ENCODE peak calls at places on chromosomes 2 and 18, in four cellular contexts. F is trophoblast cell, W is H1, T is neuronal stem cell. Q is an unnamed sample. For H3K36me3, the result is how much of the 10 kb centered on the place peaks cover.

GRCh38 chr2:95380280-95380679 is 22.2 kb upstream of the FAHD2A start:
- DNase-seq in F (no peak), W (no peak), T (no peak), Q (no peak)

GRCh38 chr2:235990344-235990743 is 177.8 kb downstream of the GBX2 start:
- DNase-seq in F (no peak), W (no peak), T (no peak), Q (no peak)

GRCh38 chr18:21489119-21489750 is 111.3 kb downstream of the ESCO1 start:
- DNase-seq in F (peak), W (peak), T (peak), Q (peak)

GRCh38 chr2:174682578-174683391 is 81.5 kb downstream of the CHRNA1 start:
- DNase-seq in F (peak), W (no peak), T (peak), Q (peak)

GRCh38 chr2:235659767-235660322 is 166.0 kb downstream of the AGAP1 start:
- DNase-seq in F (no peak), W (no peak), T (no peak), Q (peak)

GRCh38 chr2:232532406-232532805 is 6.4 kb downstream of the CHRND start:
- DNase-seq in F (no peak), W (no peak), T (no peak), Q (no peak)

GRCh38 chr2:32652555-32653209 is 24.8 kb downstream of the TTC27 start:
- DNase-seq in F (no peak), W (no peak), T (no peak), Q (no peak)

GRCh38 chr2:75494137-75494769 is 66.5 kb downstream of the EVA1A start:
- DNase-seq in F (no peak), W (no peak), T (no peak), Q (no peak)

GRCh38 chr18:63074987-63075404 is 244.6 kb downstream of the BCL2 start:
- DNase-seq in F (peak), W (peak), T (peak), Q (peak)

GRCh38 chr2:201621293-201621999 is 21.9 kb downstream of the TMEM237 start:
- DNase-seq in F (no peak), W (no peak), T (no peak), Q (peak)

GRCh38 chr2:44246840-44247369 is 28.4 kb upstream of the SLC3A1 start:
- DNase-seq in F (peak), W (no peak), T (no peak), Q (no peak)

GRCh38 chr2:217978536-217979150 is 24.2 kb downstream of the TNS1 start:
- DNase-seq in F (peak), W (no peak), T (no peak), Q (peak)
- H3K4ac ChIP-seq in F (no peak), W (no peak), T (no peak), Q (no peak)

GRCh38 chr18:3710712-3711269 is 260.8 kb downstream of the TGIF1 start:
- DNase-seq in F (no peak), W (no peak), T (no peak), Q (no peak)
- H3K36me3 ChIP-seq in F (under half), W (under half), T (under half), Q (under half)

DNA sequence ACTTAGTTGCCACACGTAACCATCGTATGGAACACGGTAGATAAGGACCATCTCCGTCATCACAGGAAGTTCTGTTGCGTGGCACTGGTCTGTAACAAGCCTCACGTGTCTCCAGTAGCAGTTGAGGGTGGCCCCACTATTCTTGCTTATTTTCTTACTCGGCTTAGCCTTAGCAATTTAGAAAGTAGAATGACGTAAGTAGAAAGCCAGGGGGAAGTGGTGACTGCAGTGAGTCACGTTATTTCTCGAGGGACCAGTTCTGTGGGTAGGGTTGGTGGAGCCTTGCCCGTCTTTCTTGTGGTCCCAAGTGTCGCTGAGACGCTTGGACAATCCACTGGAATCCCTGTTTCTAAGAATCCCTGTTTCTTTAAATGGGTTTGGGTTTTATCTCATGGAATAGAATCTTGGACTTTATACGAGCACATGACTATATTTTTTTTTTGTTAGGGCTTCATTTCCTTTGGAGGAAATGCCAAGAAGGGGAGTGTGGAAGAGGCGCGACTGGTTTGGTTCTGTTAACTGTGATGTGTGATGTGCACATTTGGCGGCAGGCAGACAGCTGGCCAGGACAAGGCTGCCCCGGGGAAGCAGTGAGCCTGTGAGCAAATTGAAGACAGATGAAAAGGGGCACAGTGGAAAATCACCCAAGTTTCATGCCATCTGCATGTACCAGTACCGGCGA is 96.2 kb downstream of the CABLES1 start:
- DNase-seq in F (peak), W (no peak), T (no peak), Q (peak)
- H3K4ac ChIP-seq in F (no peak), W (no peak), T (no peak), Q (no peak)

GRCh38 chr18:79904357-79905147 is 46.9 kb downstream of the SLC66A2 start:
- DNase-seq in F (no peak), W (no peak), T (no peak), Q (no peak)
- H3K36me3 ChIP-seq in F (under half), W (under half), T (under half), Q (half or more)

GRCh38 chr2:69221960-69222751 is 164.9 kb downstream of the GFPT1 start:
- DNase-seq in F (no peak), W (no peak), T (no peak), Q (peak)
- H3K4ac ChIP-seq in F (no peak), W (no peak), T (no peak), Q (peak)

GRCh38 chr2:217887841-217888665 is 114.7 kb downstream of the TNS1 start:
- DNase-seq in F (no peak), W (no peak), T (no peak), Q (no peak)

GRCh38 chr2:217890445-217890844 is 112.3 kb downstream of the TNS1 start:
- DNase-seq in F (peak), W (no peak), T (no peak), Q (peak)

GRCh38 chr2:217892560-217892959 is 110.2 kb downstream of the TNS1 start:
- DNase-seq in F (no peak), W (no peak), T (no peak), Q (no peak)

GRCh38 chr2:217886720-217887309 is 116.0 kb downstream of the TNS1 start:
- DNase-seq in F (peak), W (peak), T (peak), Q (peak)

DNA sequence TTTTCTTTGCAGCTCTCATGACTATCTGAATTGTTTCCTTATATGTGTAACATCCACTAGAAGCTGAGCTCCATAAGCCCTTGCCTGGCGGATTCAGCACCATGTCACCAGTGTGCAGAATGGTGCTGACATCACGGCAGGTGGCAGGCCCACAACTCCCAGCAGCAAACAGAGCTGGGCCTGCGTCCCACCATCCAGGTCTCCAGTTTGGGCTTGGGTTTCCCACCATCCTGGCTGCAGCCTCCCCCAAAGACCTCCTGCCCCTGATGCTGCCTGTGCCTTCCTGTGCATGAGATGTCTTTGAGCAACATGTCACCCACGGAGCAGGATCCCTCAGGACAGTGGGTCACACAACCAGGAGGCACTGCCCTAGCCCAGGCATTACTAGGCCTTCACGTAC is 113.1 kb downstream of the TNS1 start:
- DNase-seq in F (no peak), W (no peak), T (no peak), Q (no peak)
- H3K36me3 ChIP-seq in F (under half), W (under half), T (under half), Q (half or more)

GRCh38 chr2:218395826-218396687 is 3.6 kb upstream of the CTDSP1 start:
- DNase-seq in F (peak), W (peak), T (peak), Q (peak)
- H3K4ac ChIP-seq in F (peak), W (no peak), T (no peak), Q (peak)

DNA sequence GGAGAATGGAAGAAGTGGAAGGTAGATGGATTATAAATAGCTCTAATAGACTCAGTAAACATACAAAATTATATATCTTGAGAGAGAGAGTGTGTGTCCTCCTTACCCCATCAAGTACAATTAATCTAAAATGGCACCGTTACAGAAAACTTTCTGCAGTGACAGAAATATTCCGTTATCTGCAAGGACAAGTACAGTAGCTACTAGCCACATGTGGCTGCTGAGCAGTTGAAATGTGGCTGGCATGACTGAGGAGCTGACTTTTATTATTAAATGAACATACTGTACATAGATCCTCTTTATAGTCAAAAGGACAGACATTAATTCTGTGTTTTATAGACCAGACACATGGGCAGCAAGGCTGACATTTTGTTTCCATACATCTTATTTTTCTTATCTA is 7.0 kb downstream of the CCDC93 start:
- DNase-seq in F (no peak), W (no peak), T (no peak), Q (no peak)
- H3K36me3 ChIP-seq in F (under half), W (under half), T (half or more), Q (under half)

GRCh38 chr18:76610012-76610411 is 115.0 kb upstream of the ZNF516 start:
- DNase-seq in F (no peak), W (no peak), T (no peak), Q (no peak)
- H3K4ac ChIP-seq in F (no peak), W (no peak), T (no peak), Q (no peak)

Q was measured in mesenchymal stem cell.